ENCODE peak calls at places on chromosomes 3 and 15, in five cellular contexts. One of them, this sample, is unnamed.

GRCh38 chr3:179452872-179453271 is 1.6 kb upstream of the GNB4 start:
- DNase-seq in lower leg skin: no peak
- DNase-seq in effector memory CD8-positive, alpha-beta T cell: no peak
- DNase-seq in stimulated activated CD8-positive, alpha-beta memory T cell treated with anti-CD3 and anti-CD28 coated beads, Interleukin-12 subunit alpha, Interleukin-12 subunit beta, amount 100 ng/mL, for 4 hours: no peak
- DNase-seq in neuronal stem cell: no peak
- DNase-seq in this sample: no peak

GRCh38 chr3:107824822-107825371 is 265.9 kb downstream of the CD47 start:
- DNase-seq in neuronal stem cell: no peak
- DNase-seq in lower leg skin: no peak
- DNase-seq in stimulated activated CD8-positive, alpha-beta memory T cell treated with anti-CD3 and anti-CD28 coated beads, Interleukin-12 subunit alpha, Interleukin-12 subunit beta, amount 100 ng/mL, for 4 hours: no peak
- DNase-seq in effector memory CD8-positive, alpha-beta T cell: no peak
- DNase-seq in this sample: no peak

GRCh38 chr3:181564222-181564621 is 147.5 kb upstream of the SOX2 start:
- DNase-seq in neuronal stem cell: no peak
- DNase-seq in stimulated activated CD8-positive, alpha-beta memory T cell treated with anti-CD3 and anti-CD28 coated beads, Interleukin-12 subunit alpha, Interleukin-12 subunit beta, amount 100 ng/mL, for 4 hours: no peak
- DNase-seq in lower leg skin: no peak
- DNase-seq in effector memory CD8-positive, alpha-beta T cell: no peak
- DNase-seq in this sample: no peak

GRCh38 chr3:129001817-129002572 is 891 bp downstream of the EFCC1 start:
- DNase-seq in lower leg skin: no peak
- DNase-seq in neuronal stem cell: peak
- DNase-seq in stimulated activated CD8-positive, alpha-beta memory T cell treated with anti-CD3 and anti-CD28 coated beads, Interleukin-12 subunit alpha, Interleukin-12 subunit beta, amount 100 ng/mL, for 4 hours: no peak
- DNase-seq in effector memory CD8-positive, alpha-beta T cell: no peak
- DNase-seq in this sample: no peak

GRCh38 chr15:79981861-79982455 is 11.0 kb upstream of the BCL2A1 start:
- DNase-seq in lower leg skin: no peak
- DNase-seq in neuronal stem cell: no peak
- DNase-seq in effector memory CD8-positive, alpha-beta T cell: no peak
- DNase-seq in stimulated activated CD8-positive, alpha-beta memory T cell treated with anti-CD3 and anti-CD28 coated beads, Interleukin-12 subunit alpha, Interleukin-12 subunit beta, amount 100 ng/mL, for 4 hours: no peak
- DNase-seq in this sample: no peak

GRCh38 chr3:160486459-160486869 is 36.9 kb upstream of the TRIM59 start:
- DNase-seq in stimulated activated CD8-positive, alpha-beta memory T cell treated with anti-CD3 and anti-CD28 coated beads, Interleukin-12 subunit alpha, Interleukin-12 subunit beta, amount 100 ng/mL, for 4 hours: no peak
- DNase-seq in lower leg skin: no peak
- DNase-seq in effector memory CD8-positive, alpha-beta T cell: no peak
- DNase-seq in neuronal stem cell: peak
- DNase-seq in this sample: no peak

GRCh38 chr3:188049890-188050530 is 103.9 kb upstream of the LPP start:
- DNase-seq in neuronal stem cell: no peak
- DNase-seq in lower leg skin: no peak
- DNase-seq in stimulated activated CD8-positive, alpha-beta memory T cell treated with anti-CD3 and anti-CD28 coated beads, Interleukin-12 subunit alpha, Interleukin-12 subunit beta, amount 100 ng/mL, for 4 hours: no peak
- DNase-seq in effector memory CD8-positive, alpha-beta T cell: peak
- DNase-seq in this sample: no peak

GRCh38 chr3:134239538-134239937 is 11.1 kb downstream of the RYK start:
- DNase-seq in stimulated activated CD8-positive, alpha-beta memory T cell treated with anti-CD3 and anti-CD28 coated beads, Interleukin-12 subunit alpha, Interleukin-12 subunit beta, amount 100 ng/mL, for 4 hours: no peak
- DNase-seq in effector memory CD8-positive, alpha-beta T cell: no peak
- DNase-seq in lower leg skin: no peak
- DNase-seq in neuronal stem cell: no peak
- DNase-seq in this sample: no peak

GRCh38 chr15:89647191-89647851 is 7.9 kb downstream of the KIF7 start:
- DNase-seq in lower leg skin: peak
- DNase-seq in effector memory CD8-positive, alpha-beta T cell: peak
- DNase-seq in neuronal stem cell: peak
- DNase-seq in stimulated activated CD8-positive, alpha-beta memory T cell treated with anti-CD3 and anti-CD28 coated beads, Interleukin-12 subunit alpha, Interleukin-12 subunit beta, amount 100 ng/mL, for 4 hours: no peak
- DNase-seq in this sample: no peak

GRCh38 chr15:51368751-51369450 is 27.4 kb downstream of the GLDN start:
- DNase-seq in stimulated activated CD8-positive, alpha-beta memory T cell treated with anti-CD3 and anti-CD28 coated beads, Interleukin-12 subunit alpha, Interleukin-12 subunit beta, amount 100 ng/mL, for 4 hours: no peak
- DNase-seq in lower leg skin: no peak
- DNase-seq in neuronal stem cell: no peak
- DNase-seq in effector memory CD8-positive, alpha-beta T cell: no peak
- DNase-seq in this sample: no peak

GRCh38 chr3:58010562-58010961 is 2.3 kb downstream of the FLNB start:
- DNase-seq in neuronal stem cell: no peak
- DNase-seq in stimulated activated CD8-positive, alpha-beta memory T cell treated with anti-CD3 and anti-CD28 coated beads, Interleukin-12 subunit alpha, Interleukin-12 subunit beta, amount 100 ng/mL, for 4 hours: no peak
- DNase-seq in effector memory CD8-positive, alpha-beta T cell: no peak
- DNase-seq in lower leg skin: no peak
- DNase-seq in this sample: no peak

GRCh38 chr15:38312190-38312589 is 59.6 kb downstream of the SPRED1 start:
- DNase-seq in lower leg skin: no peak
- DNase-seq in effector memory CD8-positive, alpha-beta T cell: no peak
- DNase-seq in stimulated activated CD8-positive, alpha-beta memory T cell treated with anti-CD3 and anti-CD28 coated beads, Interleukin-12 subunit alpha, Interleukin-12 subunit beta, amount 100 ng/mL, for 4 hours: no peak
- DNase-seq in neuronal stem cell: no peak
- DNase-seq in this sample: no peak

GRCh38 chr3:12507871-12508281 is 23.6 kb downstream of the TSEN2 start:
- DNase-seq in stimulated activated CD8-positive, alpha-beta memory T cell treated with anti-CD3 and anti-CD28 coated beads, Interleukin-12 subunit alpha, Interleukin-12 subunit beta, amount 100 ng/mL, for 4 hours: no peak
- DNase-seq in effector memory CD8-positive, alpha-beta T cell: no peak
- DNase-seq in neuronal stem cell: no peak
- DNase-seq in lower leg skin: no peak
- DNase-seq in this sample: no peak

GRCh38 chr3:23712656-23713559 is 92.8 kb upstream of the UBE2E1 start:
- DNase-seq in effector memory CD8-positive, alpha-beta T cell: no peak
- DNase-seq in lower leg skin: peak
- DNase-seq in neuronal stem cell: peak
- DNase-seq in stimulated activated CD8-positive, alpha-beta memory T cell treated with anti-CD3 and anti-CD28 coated beads, Interleukin-12 subunit alpha, Interleukin-12 subunit beta, amount 100 ng/mL, for 4 hours: no peak
- DNase-seq in this sample: no peak

GRCh38 chr3:98814799-98815450 is 51.8 kb downstream of the ST3GAL6 start:
- DNase-seq in effector memory CD8-positive, alpha-beta T cell: no peak
- DNase-seq in neuronal stem cell: no peak
- DNase-seq in lower leg skin: no peak
- DNase-seq in stimulated activated CD8-positive, alpha-beta memory T cell treated with anti-CD3 and anti-CD28 coated beads, Interleukin-12 subunit alpha, Interleukin-12 subunit beta, amount 100 ng/mL, for 4 hours: no peak
- DNase-seq in this sample: no peak

GRCh38 chr3:185645596-185646381 is 59.7 kb downstream of the SENP2 start:
- DNase-seq in lower leg skin: no peak
- DNase-seq in neuronal stem cell: no peak
- DNase-seq in effector memory CD8-positive, alpha-beta T cell: no peak
- DNase-seq in stimulated activated CD8-positive, alpha-beta memory T cell treated with anti-CD3 and anti-CD28 coated beads, Interleukin-12 subunit alpha, Interleukin-12 subunit beta, amount 100 ng/mL, for 4 hours: no peak
- DNase-seq in this sample: peak

GRCh38 chr15:31365655-31366127 is 39.1 kb downstream of the KLF13 start:
- DNase-seq in lower leg skin: peak
- DNase-seq in stimulated activated CD8-positive, alpha-beta memory T cell treated with anti-CD3 and anti-CD28 coated beads, Interleukin-12 subunit alpha, Interleukin-12 subunit beta, amount 100 ng/mL, for 4 hours: peak
- DNase-seq in effector memory CD8-positive, alpha-beta T cell: peak
- DNase-seq in neuronal stem cell: peak
- DNase-seq in this sample: no peak

GRCh38 chr3:161291191-161291901 is 70.2 kb downstream of the NMD3 start:
- DNase-seq in stimulated activated CD8-positive, alpha-beta memory T cell treated with anti-CD3 and anti-CD28 coated beads, Interleukin-12 subunit alpha, Interleukin-12 subunit beta, amount 100 ng/mL, for 4 hours: no peak
- DNase-seq in effector memory CD8-positive, alpha-beta T cell: no peak
- DNase-seq in lower leg skin: no peak
- DNase-seq in neuronal stem cell: no peak
- DNase-seq in this sample: no peak

GRCh38 chr3:134216206-134216764 is 34.4 kb downstream of the RYK start:
- DNase-seq in lower leg skin: no peak
- DNase-seq in stimulated activated CD8-positive, alpha-beta memory T cell treated with anti-CD3 and anti-CD28 coated beads, Interleukin-12 subunit alpha, Interleukin-12 subunit beta, amount 100 ng/mL, for 4 hours: no peak
- DNase-seq in neuronal stem cell: no peak
- DNase-seq in effector memory CD8-positive, alpha-beta T cell: no peak
- DNase-seq in this sample: no peak

GRCh38 chr15:32787949-32788348 is 70.1 kb downstream of the GREM1 start:
- DNase-seq in neuronal stem cell: no peak
- DNase-seq in effector memory CD8-positive, alpha-beta T cell: no peak
- DNase-seq in stimulated activated CD8-positive, alpha-beta memory T cell treated with anti-CD3 and anti-CD28 coated beads, Interleukin-12 subunit alpha, Interleukin-12 subunit beta, amount 100 ng/mL, for 4 hours: no peak
- DNase-seq in lower leg skin: no peak
- DNase-seq in this sample: no peak

GRCh38 chr3:138587374-138587773 is 6.7 kb downstream of the CEP70 start:
- DNase-seq in lower leg skin: no peak
- DNase-seq in neuronal stem cell: no peak
- DNase-seq in stimulated activated CD8-positive, alpha-beta memory T cell treated with anti-CD3 and anti-CD28 coated beads, Interleukin-12 subunit alpha, Interleukin-12 subunit beta, amount 100 ng/mL, for 4 hours: no peak
- DNase-seq in effector memory CD8-positive, alpha-beta T cell: no peak
- DNase-seq in this sample: no peak

GRCh38 chr15:70528270-70528706 is 235.1 kb downstream of the UACA start:
- DNase-seq in effector memory CD8-positive, alpha-beta T cell: peak
- DNase-seq in neuronal stem cell: no peak
- DNase-seq in stimulated activated CD8-positive, alpha-beta memory T cell treated with anti-CD3 and anti-CD28 coated beads, Interleukin-12 subunit alpha, Interleukin-12 subunit beta, amount 100 ng/mL, for 4 hours: no peak
- DNase-seq in lower leg skin: no peak
- DNase-seq in this sample: no peak

GRCh38 chr3:57158813-57159678 is 6.1 kb downstream of the IL17RD start:
- DNase-seq in lower leg skin: no peak
- DNase-seq in stimulated activated CD8-positive, alpha-beta memory T cell treated with anti-CD3 and anti-CD28 coated beads, Interleukin-12 subunit alpha, Interleukin-12 subunit beta, amount 100 ng/mL, for 4 hours: no peak
- DNase-seq in effector memory CD8-positive, alpha-beta T cell: no peak
- DNase-seq in neuronal stem cell: no peak
- DNase-seq in this sample: no peak

GRCh38 chr15:81774309-81774708 is 271.5 kb downstream of the MEX3B start:
- DNase-seq in lower leg skin: no peak
- DNase-seq in stimulated activated CD8-positive, alpha-beta memory T cell treated with anti-CD3 and anti-CD28 coated beads, Interleukin-12 subunit alpha, Interleukin-12 subunit beta, amount 100 ng/mL, for 4 hours: no peak
- DNase-seq in effector memory CD8-positive, alpha-beta T cell: no peak
- DNase-seq in neuronal stem cell: no peak
- DNase-seq in this sample: no peak

GRCh38 chr3:187025656-187026320 is 95.5 kb downstream of the ST6GAL1 start:
- DNase-seq in effector memory CD8-positive, alpha-beta T cell: no peak
- DNase-seq in lower leg skin: no peak
- DNase-seq in stimulated activated CD8-positive, alpha-beta memory T cell treated with anti-CD3 and anti-CD28 coated beads, Interleukin-12 subunit alpha, Interleukin-12 subunit beta, amount 100 ng/mL, for 4 hours: no peak
- DNase-seq in neuronal stem cell: no peak
- DNase-seq in this sample: no peak

GRCh38 chr3:78728406-78729145 is 1039.2 kb downstream of the ROBO1 start:
- DNase-seq in stimulated activated CD8-positive, alpha-beta memory T cell treated with anti-CD3 and anti-CD28 coated beads, Interleukin-12 subunit alpha, Interleukin-12 subunit beta, amount 100 ng/mL, for 4 hours: no peak
- DNase-seq in neuronal stem cell: peak
- DNase-seq in effector memory CD8-positive, alpha-beta T cell: no peak
- DNase-seq in lower leg skin: peak
- DNase-seq in this sample: no peak

GRCh38 chr3:45106874-45107273 is 39.3 kb downstream of the CDCP1 start:
- DNase-seq in neuronal stem cell: no peak
- DNase-seq in effector memory CD8-positive, alpha-beta T cell: no peak
- DNase-seq in stimulated activated CD8-positive, alpha-beta memory T cell treated with anti-CD3 and anti-CD28 coated beads, Interleukin-12 subunit alpha, Interleukin-12 subunit beta, amount 100 ng/mL, for 4 hours: no peak
- DNase-seq in lower leg skin: no peak
- DNase-seq in this sample: no peak

GRCh38 chr3:24709921-24710320 is 215.3 kb upstream of the THRB start:
- DNase-seq in neuronal stem cell: no peak
- DNase-seq in stimulated activated CD8-positive, alpha-beta memory T cell treated with anti-CD3 and anti-CD28 coated beads, Interleukin-12 subunit alpha, Interleukin-12 subunit beta, amount 100 ng/mL, for 4 hours: no peak
- DNase-seq in lower leg skin: no peak
- DNase-seq in effector memory CD8-positive, alpha-beta T cell: no peak
- DNase-seq in this sample: no peak

GRCh38 chr3:183699238-183699947 is 1.8 kb downstream of the YEATS2 start:
- DNase-seq in stimulated activated CD8-positive, alpha-beta memory T cell treated with anti-CD3 and anti-CD28 coated beads, Interleukin-12 subunit alpha, Interleukin-12 subunit beta, amount 100 ng/mL, for 4 hours: no peak
- DNase-seq in effector memory CD8-positive, alpha-beta T cell: no peak
- DNase-seq in lower leg skin: no peak
- DNase-seq in neuronal stem cell: no peak
- DNase-seq in this sample: no peak

GRCh38 chr3:128497305-128498126 is 4.5 kb upstream of the GATA2 start:
- DNase-seq in effector memory CD8-positive, alpha-beta T cell: peak
- DNase-seq in neuronal stem cell: no peak
- DNase-seq in stimulated activated CD8-positive, alpha-beta memory T cell treated with anti-CD3 and anti-CD28 coated beads, Interleukin-12 subunit alpha, Interleukin-12 subunit beta, amount 100 ng/mL, for 4 hours: peak
- DNase-seq in lower leg skin: peak
- DNase-seq in this sample: no peak

GRCh38 chr15:32784571-32784970 is 66.8 kb downstream of the GREM1 start:
- DNase-seq in lower leg skin: no peak
- DNase-seq in neuronal stem cell: no peak
- DNase-seq in stimulated activated CD8-positive, alpha-beta memory T cell treated with anti-CD3 and anti-CD28 coated beads, Interleukin-12 subunit alpha, Interleukin-12 subunit beta, amount 100 ng/mL, for 4 hours: no peak
- DNase-seq in effector memory CD8-positive, alpha-beta T cell: no peak
- DNase-seq in this sample: no peak

GRCh38 chr15:100733088-100733487 is 130.7 kb downstream of the ASB7 start:
- DNase-seq in stimulated activated CD8-positive, alpha-beta memory T cell treated with anti-CD3 and anti-CD28 coated beads, Interleukin-12 subunit alpha, Interleukin-12 subunit beta, amount 100 ng/mL, for 4 hours: no peak
- DNase-seq in effector memory CD8-positive, alpha-beta T cell: no peak
- DNase-seq in lower leg skin: peak
- DNase-seq in neuronal stem cell: no peak
- DNase-seq in this sample: no peak